ENCODE peak calls at places on chromosomes 16 and 17, in six cellular contexts. One of them, this sample, is unnamed.

GRCh38 chr16:16059895-16060590 is 110.6 kb downstream of the ABCC1 start:
- DNase-seq in neural crest cell: no peak
- DNase-seq in NB4: no peak
- DNase-seq in GM13977: no peak
- DNase-seq in OCI-LY7: no peak
- DNase-seq in LNCaP clone FGC: no peak
- DNase-seq in this sample: no peak

GRCh38 chr17:39754958-39755549 is 17.3 kb downstream of the GRB7 start:
- DNase-seq in neural crest cell: no peak
- DNase-seq in LNCaP clone FGC: no peak
- DNase-seq in NB4: peak; percentile 39
- DNase-seq in OCI-LY7: peak; percentile 57
- DNase-seq in GM13977: peak; percentile 34
- DNase-seq in this sample: no peak

GRCh38 chr16:81987706-81988105 is 23.6 kb downstream of the SDR42E1 start:
- DNase-seq in NB4: no peak
- DNase-seq in neural crest cell: no peak
- DNase-seq in GM13977: no peak
- DNase-seq in OCI-LY7: no peak
- DNase-seq in LNCaP clone FGC: no peak
- DNase-seq in this sample: no peak

GRCh38 chr17:80337195-80337895 is 76.7 kb downstream of the RNF213 start:
- DNase-seq in NB4: no peak
- DNase-seq in neural crest cell: no peak
- DNase-seq in OCI-LY7: no peak
- DNase-seq in GM13977: no peak
- DNase-seq in LNCaP clone FGC: no peak
- DNase-seq in this sample: no peak

GRCh38 chr17:62617894-62618472 is 9.5 kb upstream of the MRC2 start:
- DNase-seq in LNCaP clone FGC: no peak
- DNase-seq in NB4: peak; percentile 12
- DNase-seq in neural crest cell: no peak
- DNase-seq in GM13977: no peak
- DNase-seq in OCI-LY7: no peak
- DNase-seq in this sample: no peak

GRCh38 chr17:77810536-77810935 is 148.0 kb upstream of the TNRC6C start:
- DNase-seq in LNCaP clone FGC: no peak
- DNase-seq in NB4: no peak
- DNase-seq in GM13977: no peak
- DNase-seq in OCI-LY7: no peak
- DNase-seq in neural crest cell: no peak
- DNase-seq in this sample: peak; percentile 2

GRCh38 chr16:17252064-17252463 is 218.7 kb downstream of the XYLT1 start:
- DNase-seq in GM13977: peak; percentile 29
- DNase-seq in neural crest cell: no peak
- DNase-seq in LNCaP clone FGC: no peak
- DNase-seq in NB4: peak; percentile 38
- DNase-seq in OCI-LY7: peak; percentile 53
- DNase-seq in this sample: no peak

GRCh38 chr16:12906271-12906670 is 4.9 kb downstream of the SHISA9 start:
- DNase-seq in neural crest cell: no peak
- DNase-seq in NB4: no peak
- DNase-seq in LNCaP clone FGC: no peak
- DNase-seq in GM13977: no peak
- DNase-seq in OCI-LY7: no peak
- DNase-seq in this sample: no peak

GRCh38 chr17:55394357-55395021 is 27.1 kb downstream of the MMD start:
- DNase-seq in GM13977: no peak
- DNase-seq in neural crest cell: no peak
- DNase-seq in NB4: no peak
- DNase-seq in OCI-LY7: no peak
- DNase-seq in LNCaP clone FGC: no peak
- DNase-seq in this sample: no peak

GRCh38 chr16:81210807-81211206 is 27.7 kb upstream of the BCO1 start:
- DNase-seq in NB4: no peak
- DNase-seq in LNCaP clone FGC: no peak
- DNase-seq in neural crest cell: no peak
- DNase-seq in GM13977: no peak
- DNase-seq in OCI-LY7: no peak
- DNase-seq in this sample: peak; percentile 36

GRCh38 chr17:560379-560935 is 154.2 kb downstream of the VPS53 start:
- DNase-seq in NB4: no peak
- DNase-seq in LNCaP clone FGC: no peak
- DNase-seq in OCI-LY7: no peak
- DNase-seq in GM13977: no peak
- DNase-seq in neural crest cell: no peak
- DNase-seq in this sample: no peak

GRCh38 chr16:69567031-69567680 is 1.4 kb downstream of the NFAT5 start:
- DNase-seq in NB4: peak; percentile 52
- DNase-seq in LNCaP clone FGC: no peak
- DNase-seq in neural crest cell: no peak
- DNase-seq in GM13977: peak; percentile 45
- DNase-seq in OCI-LY7: peak; percentile 54
- DNase-seq in this sample: no peak
- TF ChIP-seq CTCF in NB4: no peak
- TF ChIP-seq CTCF in LNCaP clone FGC: no peak
- TF ChIP-seq CTCF in neural crest cell: peak; percentile 53
- TF ChIP-seq CTCF in GM13977: peak; percentile 16
- TF ChIP-seq CTCF in OCI-LY7: peak; percentile 68
- TF ChIP-seq CTCF in this sample: no peak

GRCh38 chr17:74529243-74529642 is 2.0 kb downstream of the CD300LB start:
- DNase-seq in LNCaP clone FGC: no peak
- DNase-seq in GM13977: peak; percentile 0
- DNase-seq in NB4: no peak
- DNase-seq in OCI-LY7: no peak
- DNase-seq in neural crest cell: no peak
- DNase-seq in this sample: no peak

GRCh38 chr17:74528491-74529199 is 2.6 kb downstream of the CD300LB start:
- DNase-seq in GM13977: peak; percentile 66
- DNase-seq in LNCaP clone FGC: no peak
- DNase-seq in OCI-LY7: peak; percentile 55
- DNase-seq in neural crest cell: no peak
- DNase-seq in NB4: peak; percentile 98
- DNase-seq in this sample: no peak

GRCh38 chr17:74530751-74531150 is 524 bp downstream of the CD300LB start:
- DNase-seq in OCI-LY7: no peak
- DNase-seq in GM13977: no peak
- DNase-seq in LNCaP clone FGC: no peak
- DNase-seq in neural crest cell: no peak
- DNase-seq in NB4: no peak
- DNase-seq in this sample: no peak

GRCh38 chr17:74531231-74531761 is at the start of gene CD300LB:
- DNase-seq in neural crest cell: no peak
- DNase-seq in OCI-LY7: no peak
- DNase-seq in GM13977: no peak
- DNase-seq in NB4: peak; percentile 44
- DNase-seq in LNCaP clone FGC: no peak
- DNase-seq in this sample: no peak

GRCh38 chr17:74532115-74532514 is 840 bp upstream of the CD300LB start:
- DNase-seq in NB4: peak; percentile 95
- DNase-seq in GM13977: no peak
- DNase-seq in OCI-LY7: peak; percentile 14
- DNase-seq in neural crest cell: no peak
- DNase-seq in LNCaP clone FGC: no peak
- DNase-seq in this sample: no peak
- TF ChIP-seq CTCF in NB4: no peak
- TF ChIP-seq CTCF in GM13977: no peak
- TF ChIP-seq CTCF in OCI-LY7: no peak
- TF ChIP-seq CTCF in neural crest cell: no peak
- TF ChIP-seq CTCF in LNCaP clone FGC: no peak
- TF ChIP-seq CTCF in this sample: no peak

DNA sequence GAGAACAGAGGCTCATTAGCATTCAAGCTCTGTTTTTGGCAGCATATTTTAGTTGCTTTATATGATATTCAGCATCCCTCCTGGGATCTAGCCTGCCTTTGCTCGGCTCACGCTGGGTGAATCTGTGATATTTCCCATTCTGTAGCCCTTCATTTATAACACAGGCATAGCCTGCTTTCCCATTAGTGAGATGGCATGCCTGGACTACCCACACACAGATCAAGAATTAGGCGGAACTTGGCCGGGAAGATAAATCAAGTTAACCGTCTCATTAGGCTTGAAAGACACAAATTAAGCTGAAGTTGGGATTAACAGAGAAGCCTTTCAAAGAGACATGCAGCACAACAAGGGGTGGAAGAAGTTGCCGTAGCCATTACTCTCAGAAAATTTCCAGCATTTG is 20.0 kb upstream of the CLEC19A start:
- DNase-seq in GM13977: no peak
- DNase-seq in neural crest cell: no peak
- DNase-seq in LNCaP clone FGC: no peak
- DNase-seq in NB4: no peak
- DNase-seq in OCI-LY7: no peak
- DNase-seq in this sample: no peak
- TF ChIP-seq CTCF in GM13977: no peak
- TF ChIP-seq CTCF in neural crest cell: no peak
- TF ChIP-seq CTCF in LNCaP clone FGC: no peak
- TF ChIP-seq CTCF in NB4: no peak
- TF ChIP-seq CTCF in OCI-LY7: no peak
- TF ChIP-seq CTCF in this sample: no peak

DNA sequence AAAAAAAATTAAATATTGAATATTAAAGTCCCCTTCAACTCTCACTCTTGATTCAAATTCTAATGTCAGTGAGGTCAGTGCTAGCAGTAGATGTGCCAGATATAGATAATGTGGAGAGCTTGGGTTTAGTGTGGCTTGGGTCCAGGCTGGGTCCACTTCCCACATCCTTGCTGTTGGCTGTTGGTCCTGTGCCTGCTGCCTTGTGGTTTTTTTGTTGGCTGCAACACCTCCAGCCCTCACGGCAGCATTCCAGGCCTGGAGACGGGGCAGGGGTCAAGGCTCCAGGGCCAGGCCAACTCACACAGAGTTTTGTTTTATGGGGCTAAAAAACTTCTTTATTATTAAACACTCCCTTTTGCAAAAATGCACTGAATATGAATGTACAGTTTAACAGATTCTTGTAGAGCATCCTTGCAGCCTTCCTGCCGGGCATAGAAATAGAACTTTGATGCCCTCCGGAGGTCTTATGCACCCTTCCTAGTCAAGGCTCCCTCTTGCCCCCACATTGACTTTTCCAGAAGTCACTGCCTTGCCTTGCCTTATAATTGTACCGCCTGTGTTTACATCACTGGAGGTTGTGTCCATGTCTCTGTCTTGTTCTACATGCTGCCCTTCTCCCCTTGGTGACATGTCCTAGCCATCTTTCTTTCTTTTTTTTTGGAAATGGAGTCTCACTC is 25.5 kb upstream of the MYO15B start:
- DNase-seq in GM13977: no peak
- DNase-seq in neural crest cell: no peak
- DNase-seq in OCI-LY7: no peak
- DNase-seq in NB4: no peak
- DNase-seq in LNCaP clone FGC: no peak
- DNase-seq in this sample: no peak
- TF ChIP-seq CTCF in GM13977: no peak
- TF ChIP-seq CTCF in neural crest cell: no peak
- TF ChIP-seq CTCF in OCI-LY7: no peak
- TF ChIP-seq CTCF in NB4: no peak
- TF ChIP-seq CTCF in LNCaP clone FGC: no peak
- TF ChIP-seq CTCF in this sample: no peak

GRCh38 chr17:33521784-33522183 is 228.7 kb upstream of the ASIC2 start:
- DNase-seq in LNCaP clone FGC: no peak
- DNase-seq in NB4: peak; percentile 12
- DNase-seq in GM13977: no peak
- DNase-seq in neural crest cell: no peak
- DNase-seq in OCI-LY7: peak; percentile 4
- DNase-seq in this sample: peak; percentile 38
- TF ChIP-seq CTCF in LNCaP clone FGC: peak; percentile 60
- TF ChIP-seq CTCF in NB4: peak; percentile 46
- TF ChIP-seq CTCF in GM13977: peak; percentile 40
- TF ChIP-seq CTCF in neural crest cell: peak; percentile 37
- TF ChIP-seq CTCF in OCI-LY7: peak; percentile 51
- TF ChIP-seq CTCF in this sample: no peak

GRCh38 chr17:1724351-1724868 is at the start of gene WDR81:
- DNase-seq in OCI-LY7: peak; percentile 93
- DNase-seq in neural crest cell: peak; percentile 75
- DNase-seq in NB4: peak; percentile 87
- DNase-seq in LNCaP clone FGC: peak; percentile 46
- DNase-seq in GM13977: peak; percentile 96
- DNase-seq in this sample: peak; percentile 89

GRCh38 chr17:1726626-1727257 is 2.2 kb downstream of the WDR81 start:
- DNase-seq in GM13977: no peak
- DNase-seq in neural crest cell: no peak
- DNase-seq in LNCaP clone FGC: no peak
- DNase-seq in NB4: no peak
- DNase-seq in OCI-LY7: no peak
- DNase-seq in this sample: no peak

GRCh38 chr17:1725642-1726511 is 1.4 kb downstream of the WDR81 start:
- DNase-seq in OCI-LY7: no peak
- DNase-seq in LNCaP clone FGC: no peak
- DNase-seq in NB4: no peak
- DNase-seq in neural crest cell: no peak
- DNase-seq in GM13977: no peak
- DNase-seq in this sample: no peak

GRCh38 chr17:1727258-1727789 is 2.8 kb downstream of the WDR81 start:
- DNase-seq in OCI-LY7: no peak
- DNase-seq in NB4: no peak
- DNase-seq in neural crest cell: no peak
- DNase-seq in LNCaP clone FGC: no peak
- DNase-seq in GM13977: no peak
- DNase-seq in this sample: no peak

DNA sequence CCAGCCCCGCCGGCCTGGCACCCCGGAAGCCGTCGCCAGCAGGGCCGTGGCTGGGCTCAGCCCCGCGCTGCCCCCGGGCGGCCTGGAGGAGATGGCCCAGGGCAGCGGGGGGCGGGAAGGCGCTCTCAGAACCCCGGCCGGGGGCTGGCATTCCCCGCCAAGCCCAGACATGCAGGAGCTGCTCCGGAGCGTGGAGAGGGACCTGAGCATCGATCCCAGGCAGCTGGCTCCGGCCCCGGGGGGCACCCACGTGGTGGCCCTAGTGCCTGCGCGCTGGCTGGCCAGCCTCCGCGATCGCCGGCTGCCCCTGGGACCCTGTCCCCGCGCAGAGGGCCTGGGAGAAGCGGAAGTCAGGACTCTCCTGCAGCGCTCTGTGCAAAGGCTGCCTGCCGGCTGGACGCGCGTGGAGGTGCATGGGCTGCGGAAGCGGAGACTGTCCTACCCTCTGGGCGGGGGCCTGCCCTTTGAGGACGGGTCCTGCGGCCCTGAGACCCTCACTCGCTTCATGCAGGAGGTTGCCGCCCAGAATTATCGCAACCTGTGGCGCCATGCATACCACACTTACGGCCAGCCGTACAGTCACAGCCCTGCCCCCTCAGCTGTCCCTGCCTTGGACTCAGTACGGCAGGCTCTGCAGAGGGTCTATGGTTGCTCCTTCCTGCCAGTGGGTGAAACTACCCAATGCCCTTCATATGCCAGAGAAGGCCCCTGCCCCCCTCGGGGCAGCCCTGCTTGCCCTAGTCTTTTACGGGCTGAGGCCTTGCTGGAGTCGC is 551 bp downstream of the WDR81 start:
- DNase-seq in NB4: peak; percentile 76
- DNase-seq in neural crest cell: peak; percentile 40
- DNase-seq in OCI-LY7: no peak
- DNase-seq in LNCaP clone FGC: no peak
- DNase-seq in GM13977: no peak
- DNase-seq in this sample: peak; percentile 80
- TF ChIP-seq CTCF in NB4: no peak
- TF ChIP-seq CTCF in neural crest cell: no peak
- TF ChIP-seq CTCF in OCI-LY7: no peak
- TF ChIP-seq CTCF in LNCaP clone FGC: peak; percentile 31
- TF ChIP-seq CTCF in GM13977: no peak
- TF ChIP-seq CTCF in this sample: no peak

This sample was measured in glutamatergic neuron.